ENCODE peak calls at places on chromosome 5, in ten cellular contexts. One of them, this sample, is unnamed.

GRCh38 chr5:113384787-113385186 is 50.0 kb downstream of the TSSK1B start:
- DNase-seq in neural progenitor cell: no peak
- DNase-seq in sigmoid colon: no peak
- DNase-seq in AG09309: no peak
- DNase-seq in GM06990: no peak
- DNase-seq in colonic mucosa: no peak
- DNase-seq in K562: no peak
- DNase-seq in AG04449: no peak
- DNase-seq in epithelial cell of esophagus: no peak
- DNase-seq in CD8-positive, alpha-beta memory T cell: no peak
- DNase-seq in this sample: no peak

GRCh38 chr5:42858709-42859108 is 47.0 kb upstream of the SELENOP start:
- DNase-seq in CD8-positive, alpha-beta memory T cell: no peak
- DNase-seq in AG04449: no peak
- DNase-seq in epithelial cell of esophagus: no peak
- DNase-seq in neural progenitor cell: peak; percentile 70
- DNase-seq in K562: no peak
- DNase-seq in GM06990: no peak
- DNase-seq in sigmoid colon: no peak
- DNase-seq in colonic mucosa: no peak
- DNase-seq in AG09309: no peak
- DNase-seq in this sample: no peak

GRCh38 chr5:82387819-82388166 is 109.6 kb upstream of the RPS23 start:
- DNase-seq in AG09309: no peak
- DNase-seq in K562: no peak
- DNase-seq in sigmoid colon: no peak
- DNase-seq in colonic mucosa: no peak
- DNase-seq in neural progenitor cell: no peak
- DNase-seq in CD8-positive, alpha-beta memory T cell: no peak
- DNase-seq in epithelial cell of esophagus: no peak
- DNase-seq in AG04449: no peak
- DNase-seq in GM06990: no peak
- DNase-seq in this sample: no peak

GRCh38 chr5:14063117-14063516 is 80.0 kb upstream of the TRIO start:
- DNase-seq in colonic mucosa: no peak
- DNase-seq in sigmoid colon: no peak
- DNase-seq in GM06990: no peak
- DNase-seq in AG09309: no peak
- DNase-seq in K562: no peak
- DNase-seq in CD8-positive, alpha-beta memory T cell: no peak
- DNase-seq in AG04449: no peak
- DNase-seq in neural progenitor cell: no peak
- DNase-seq in epithelial cell of esophagus: peak; percentile 35
- DNase-seq in this sample: no peak

GRCh38 chr5:173472164-173472563 is 143.9 kb upstream of the STC2 start:
- DNase-seq in CD8-positive, alpha-beta memory T cell: no peak
- DNase-seq in sigmoid colon: peak; percentile 90
- DNase-seq in AG09309: peak; percentile 94
- DNase-seq in AG04449: peak; percentile 86
- DNase-seq in neural progenitor cell: no peak
- DNase-seq in epithelial cell of esophagus: peak; percentile 84
- DNase-seq in GM06990: no peak
- DNase-seq in K562: no peak
- DNase-seq in colonic mucosa: peak; percentile 37
- DNase-seq in this sample: no peak

GRCh38 chr5:81313686-81314085 is 12.3 kb downstream of the ZCCHC9 start:
- DNase-seq in CD8-positive, alpha-beta memory T cell: no peak
- DNase-seq in epithelial cell of esophagus: peak; percentile 14
- DNase-seq in sigmoid colon: no peak
- DNase-seq in colonic mucosa: no peak
- DNase-seq in AG09309: no peak
- DNase-seq in K562: no peak
- DNase-seq in GM06990: no peak
- DNase-seq in AG04449: no peak
- DNase-seq in neural progenitor cell: no peak
- DNase-seq in this sample: no peak

GRCh38 chr5:132099073-132099748 is 25.6 kb downstream of the CSF2 start:
- DNase-seq in K562: no peak
- DNase-seq in sigmoid colon: no peak
- DNase-seq in neural progenitor cell: no peak
- DNase-seq in colonic mucosa: no peak
- DNase-seq in GM06990: peak; percentile 76
- DNase-seq in epithelial cell of esophagus: no peak
- DNase-seq in AG04449: no peak
- DNase-seq in AG09309: no peak
- DNase-seq in CD8-positive, alpha-beta memory T cell: no peak
- DNase-seq in this sample: no peak

GRCh38 chr5:93247126-93247525 is 333.9 kb downstream of the NR2F1-AS1 start:
- DNase-seq in epithelial cell of esophagus: no peak
- DNase-seq in AG04449: no peak
- DNase-seq in AG09309: no peak
- DNase-seq in neural progenitor cell: no peak
- DNase-seq in GM06990: no peak
- DNase-seq in colonic mucosa: no peak
- DNase-seq in CD8-positive, alpha-beta memory T cell: no peak
- DNase-seq in K562: no peak
- DNase-seq in sigmoid colon: no peak
- DNase-seq in this sample: no peak

GRCh38 chr5:135829681-135830383 is 4.6 kb upstream of the SLC25A48 start:
- DNase-seq in neural progenitor cell: peak; percentile 89
- DNase-seq in AG04449: no peak
- DNase-seq in colonic mucosa: peak; percentile 79
- DNase-seq in sigmoid colon: peak; percentile 87
- DNase-seq in AG09309: peak; percentile 5
- DNase-seq in CD8-positive, alpha-beta memory T cell: no peak
- DNase-seq in K562: peak; percentile 74
- DNase-seq in GM06990: peak; percentile 37
- DNase-seq in epithelial cell of esophagus: peak; percentile 62
- DNase-seq in this sample: peak; percentile 65

GRCh38 chr5:173829826-173830225 is 58.3 kb upstream of the CPEB4 start:
- DNase-seq in epithelial cell of esophagus: peak; percentile 87
- DNase-seq in colonic mucosa: no peak
- DNase-seq in AG09309: no peak
- DNase-seq in CD8-positive, alpha-beta memory T cell: no peak
- DNase-seq in K562: peak; percentile 58
- DNase-seq in GM06990: peak; percentile 44
- DNase-seq in neural progenitor cell: no peak
- DNase-seq in sigmoid colon: no peak
- DNase-seq in AG04449: no peak
- DNase-seq in this sample: no peak

GRCh38 chr5:168528521-168529360 is at the start of gene FBLL1:
- DNase-seq in K562: peak; percentile 48
- DNase-seq in CD8-positive, alpha-beta memory T cell: peak; percentile 21
- DNase-seq in epithelial cell of esophagus: peak; percentile 24
- DNase-seq in AG04449: no peak
- DNase-seq in colonic mucosa: no peak
- DNase-seq in AG09309: no peak
- DNase-seq in neural progenitor cell: peak; percentile 90
- DNase-seq in sigmoid colon: no peak
- DNase-seq in GM06990: no peak
- DNase-seq in this sample: no peak

GRCh38 chr5:138465288-138466057 is at the start of gene EGR1:
- DNase-seq in K562: peak; percentile 94
- DNase-seq in colonic mucosa: peak; percentile 95
- DNase-seq in GM06990: peak; percentile 93
- DNase-seq in CD8-positive, alpha-beta memory T cell: peak; percentile 98
- DNase-seq in AG04449: no peak
- DNase-seq in neural progenitor cell: peak; percentile 97
- DNase-seq in AG09309: peak; percentile 84
- DNase-seq in epithelial cell of esophagus: peak; percentile 95
- DNase-seq in sigmoid colon: peak; percentile 98
- DNase-seq in this sample: peak; percentile 96

GRCh38 chr5:132489871-132490483 is 596 bp downstream of the IRF1 start:
- DNase-seq in neural progenitor cell: peak; percentile 62
- DNase-seq in colonic mucosa: peak; percentile 60
- DNase-seq in CD8-positive, alpha-beta memory T cell: no peak
- DNase-seq in AG04449: no peak
- DNase-seq in K562: peak; percentile 68
- DNase-seq in sigmoid colon: peak; percentile 86
- DNase-seq in GM06990: no peak
- DNase-seq in epithelial cell of esophagus: peak; percentile 30
- DNase-seq in AG09309: no peak
- DNase-seq in this sample: no peak

GRCh38 chr5:79745255-79745654 is 55.6 kb downstream of the CMYA5 start:
- DNase-seq in AG09309: no peak
- DNase-seq in colonic mucosa: no peak
- DNase-seq in neural progenitor cell: no peak
- DNase-seq in sigmoid colon: no peak
- DNase-seq in epithelial cell of esophagus: no peak
- DNase-seq in K562: no peak
- DNase-seq in GM06990: no peak
- DNase-seq in AG04449: no peak
- DNase-seq in CD8-positive, alpha-beta memory T cell: no peak
- DNase-seq in this sample: no peak

GRCh38 chr5:179824745-179825112 is 4.0 kb downstream of the SQSTM1 start:
- DNase-seq in AG04449: no peak
- DNase-seq in CD8-positive, alpha-beta memory T cell: no peak
- DNase-seq in K562: no peak
- DNase-seq in neural progenitor cell: no peak
- DNase-seq in GM06990: no peak
- DNase-seq in AG09309: no peak
- DNase-seq in epithelial cell of esophagus: no peak
- DNase-seq in sigmoid colon: no peak
- DNase-seq in colonic mucosa: no peak
- DNase-seq in this sample: no peak

DNA sequence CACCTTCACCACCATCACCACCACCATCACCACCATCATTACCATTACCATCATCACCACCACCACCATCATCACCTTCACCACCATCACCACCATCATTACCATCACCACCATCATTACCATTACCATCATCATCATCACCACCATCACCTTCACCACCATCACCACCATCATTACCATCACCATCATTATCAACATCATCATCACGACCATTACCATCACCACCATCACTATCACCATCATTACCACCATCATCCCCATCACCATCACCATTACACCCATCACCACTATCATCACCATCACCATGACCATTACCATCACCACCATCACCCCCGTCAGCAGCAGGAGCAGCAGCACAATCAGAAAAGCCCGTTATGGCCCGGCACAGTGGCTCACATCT is 89.1 kb downstream of the STK10 start:
- DNase-seq in AG09309: no peak
- DNase-seq in epithelial cell of esophagus: no peak
- DNase-seq in neural progenitor cell: no peak
- DNase-seq in sigmoid colon: no peak
- DNase-seq in K562: no peak
- DNase-seq in AG04449: no peak
- DNase-seq in GM06990: no peak
- DNase-seq in CD8-positive, alpha-beta memory T cell: no peak
- DNase-seq in colonic mucosa: no peak
- DNase-seq in this sample: no peak
- H3K4me3 ChIP-seq in AG09309: no peak overlapping the region
- H3K4me3 ChIP-seq in epithelial cell of esophagus: no peak overlapping the region
- H3K4me3 ChIP-seq in neural progenitor cell: no peak overlapping the region
- H3K4me3 ChIP-seq in sigmoid colon: no peak overlapping the region
- H3K4me3 ChIP-seq in K562: no peak overlapping the region
- H3K4me3 ChIP-seq in AG04449: no peak overlapping the region
- H3K4me3 ChIP-seq in GM06990: no peak overlapping the region
- H3K4me3 ChIP-seq in CD8-positive, alpha-beta memory T cell: no peak overlapping the region
- H3K4me3 ChIP-seq in colonic mucosa: no peak overlapping the region
- H3K4me3 ChIP-seq in this sample: no peak overlapping the region

GRCh38 chr5:56896761-56897160 is 12.6 kb upstream of the SETD9 start:
- DNase-seq in AG04449: no peak
- DNase-seq in sigmoid colon: no peak
- DNase-seq in GM06990: no peak
- DNase-seq in K562: no peak
- DNase-seq in neural progenitor cell: no peak
- DNase-seq in AG09309: no peak
- DNase-seq in colonic mucosa: no peak
- DNase-seq in CD8-positive, alpha-beta memory T cell: no peak
- DNase-seq in epithelial cell of esophagus: no peak
- DNase-seq in this sample: no peak
- H3K4me3 ChIP-seq in AG04449: no peak overlapping the region
- H3K4me3 ChIP-seq in sigmoid colon: no peak overlapping the region
- H3K4me3 ChIP-seq in GM06990: no peak overlapping the region
- H3K4me3 ChIP-seq in K562: no peak overlapping the region
- H3K4me3 ChIP-seq in neural progenitor cell: no peak overlapping the region
- H3K4me3 ChIP-seq in AG09309: no peak overlapping the region
- H3K4me3 ChIP-seq in colonic mucosa: no peak overlapping the region
- H3K4me3 ChIP-seq in CD8-positive, alpha-beta memory T cell: no peak overlapping the region
- H3K4me3 ChIP-seq in epithelial cell of esophagus: no peak overlapping the region
- H3K4me3 ChIP-seq in this sample: no peak overlapping the region

GRCh38 chr5:140043508-140043872 is 391 bp upstream of the NRG2 start:
- DNase-seq in AG04449: no peak
- DNase-seq in sigmoid colon: no peak
- DNase-seq in epithelial cell of esophagus: no peak
- DNase-seq in CD8-positive, alpha-beta memory T cell: no peak
- DNase-seq in GM06990: no peak
- DNase-seq in neural progenitor cell: peak; percentile 77
- DNase-seq in colonic mucosa: no peak
- DNase-seq in K562: no peak
- DNase-seq in AG09309: no peak
- DNase-seq in this sample: no peak
- H3K4me3 ChIP-seq in AG04449: peak overlapping the region; percentile 63
- H3K4me3 ChIP-seq in sigmoid colon: peak overlapping the region; percentile 68
- H3K4me3 ChIP-seq in epithelial cell of esophagus: peak overlapping the region; percentile 21
- H3K4me3 ChIP-seq in CD8-positive, alpha-beta memory T cell: peak overlapping the region; percentile 49
- H3K4me3 ChIP-seq in GM06990: peak overlapping the region; percentile 76
- H3K4me3 ChIP-seq in neural progenitor cell: peak overlapping the region; percentile 65
- H3K4me3 ChIP-seq in colonic mucosa: peak overlapping the region; percentile 42
- H3K4me3 ChIP-seq in K562: no peak overlapping the region
- H3K4me3 ChIP-seq in AG09309: peak overlapping the region; percentile 53
- H3K4me3 ChIP-seq in this sample: peak overlapping the region; percentile 53

GRCh38 chr5:11758321-11758720 is 145.9 kb downstream of the CTNND2 start:
- DNase-seq in epithelial cell of esophagus: no peak
- DNase-seq in neural progenitor cell: no peak
- DNase-seq in sigmoid colon: no peak
- DNase-seq in AG09309: no peak
- DNase-seq in GM06990: no peak
- DNase-seq in CD8-positive, alpha-beta memory T cell: no peak
- DNase-seq in K562: no peak
- DNase-seq in AG04449: no peak
- DNase-seq in colonic mucosa: no peak
- DNase-seq in this sample: no peak

GRCh38 chr5:11757661-11758060 is 146.6 kb downstream of the CTNND2 start:
- DNase-seq in CD8-positive, alpha-beta memory T cell: no peak
- DNase-seq in neural progenitor cell: no peak
- DNase-seq in AG09309: no peak
- DNase-seq in K562: no peak
- DNase-seq in epithelial cell of esophagus: no peak
- DNase-seq in colonic mucosa: no peak
- DNase-seq in GM06990: no peak
- DNase-seq in sigmoid colon: no peak
- DNase-seq in AG04449: no peak
- DNase-seq in this sample: no peak

DNA sequence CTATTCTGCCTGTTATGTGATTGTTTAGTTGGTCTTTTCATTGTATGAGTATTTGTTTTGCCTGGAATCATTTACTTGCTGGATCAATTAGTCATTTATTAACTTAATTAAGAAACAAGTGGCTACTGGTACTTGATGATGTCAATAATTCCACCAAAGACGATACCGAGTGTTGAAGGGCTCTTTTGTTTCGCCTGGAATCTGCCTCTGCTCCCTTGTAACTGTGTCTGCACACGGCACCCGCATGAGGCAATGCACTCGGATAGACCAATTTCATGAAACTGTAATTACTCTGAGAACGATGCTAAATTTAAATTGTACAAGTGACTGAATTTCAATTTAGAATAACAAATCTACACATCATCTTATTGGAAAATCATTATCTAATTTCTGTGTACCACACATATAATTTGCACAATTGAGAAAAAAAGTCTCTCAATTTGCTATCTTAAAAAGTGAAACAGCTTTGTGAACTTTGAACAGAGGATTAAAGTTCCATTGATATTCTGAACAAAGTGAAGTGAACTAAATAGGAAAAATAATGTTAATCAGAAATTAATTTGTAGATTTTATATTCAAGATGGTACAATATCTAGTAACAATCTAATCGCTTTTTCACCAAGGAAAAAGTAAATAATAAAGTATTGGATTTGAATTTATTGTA is 143.2 kb downstream of the CTNND2 start:
- DNase-seq in colonic mucosa: no peak
- DNase-seq in AG04449: no peak
- DNase-seq in AG09309: no peak
- DNase-seq in GM06990: no peak
- DNase-seq in K562: no peak
- DNase-seq in epithelial cell of esophagus: no peak
- DNase-seq in sigmoid colon: no peak
- DNase-seq in CD8-positive, alpha-beta memory T cell: no peak
- DNase-seq in neural progenitor cell: no peak
- DNase-seq in this sample: no peak
- H3K4me3 ChIP-seq in colonic mucosa: no peak overlapping the region
- H3K4me3 ChIP-seq in AG04449: no peak overlapping the region
- H3K4me3 ChIP-seq in AG09309: no peak overlapping the region
- H3K4me3 ChIP-seq in GM06990: no peak overlapping the region
- H3K4me3 ChIP-seq in K562: no peak overlapping the region
- H3K4me3 ChIP-seq in epithelial cell of esophagus: no peak overlapping the region
- H3K4me3 ChIP-seq in sigmoid colon: no peak overlapping the region
- H3K4me3 ChIP-seq in CD8-positive, alpha-beta memory T cell: no peak overlapping the region
- H3K4me3 ChIP-seq in neural progenitor cell: no peak overlapping the region
- H3K4me3 ChIP-seq in this sample: no peak overlapping the region

This sample was measured in small intestine.